ENCODE peak calls at places on chromosomes 12 and 14, in six cellular contexts. One of them, this sample, is unnamed.

GRCh38 chr14:68624541-68625220 is 168.2 kb downstream of the ZFP36L1 start:
- DNase-seq in uterus: no peak
- DNase-seq in testis: no peak
- DNase-seq in prostate gland: no peak
- DNase-seq in esophagus muscularis mucosa: peak
- DNase-seq in upper lobe of left lung: no peak
- DNase-seq in this sample: no peak

GRCh38 chr12:52235001-52235760 is 2.1 kb downstream of the KRT7 start:
- DNase-seq in uterus: no peak
- DNase-seq in testis: no peak
- DNase-seq in prostate gland: no peak
- DNase-seq in esophagus muscularis mucosa: no peak
- DNase-seq in upper lobe of left lung: peak
- DNase-seq in this sample: peak

GRCh38 chr14:58060898-58061297 is 91.1 kb downstream of the ARMH4 start:
- DNase-seq in uterus: no peak
- DNase-seq in testis: no peak
- DNase-seq in prostate gland: no peak
- DNase-seq in esophagus muscularis mucosa: no peak
- DNase-seq in upper lobe of left lung: no peak
- DNase-seq in this sample: no peak

GRCh38 chr12:76738824-76739579 is 24.9 kb upstream of the ZDHHC17 start:
- DNase-seq in uterus: no peak
- DNase-seq in testis: no peak
- DNase-seq in prostate gland: no peak
- DNase-seq in esophagus muscularis mucosa: no peak
- DNase-seq in upper lobe of left lung: no peak
- DNase-seq in this sample: no peak

GRCh38 chr14:70317969-70318634 is 41.4 kb downstream of the COX16 start:
- DNase-seq in uterus: no peak
- DNase-seq in testis: peak
- DNase-seq in prostate gland: no peak
- DNase-seq in esophagus muscularis mucosa: no peak
- DNase-seq in upper lobe of left lung: no peak
- DNase-seq in this sample: no peak

GRCh38 chr12:104623920-104624319 is 167.2 kb downstream of the CHST11 start:
- DNase-seq in uterus: no peak
- DNase-seq in testis: no peak
- DNase-seq in prostate gland: no peak
- DNase-seq in esophagus muscularis mucosa: no peak
- DNase-seq in upper lobe of left lung: no peak
- DNase-seq in this sample: no peak

GRCh38 chr12:6959376-6960290 is 8.5 kb downstream of the PTPN6 start:
- DNase-seq in uterus: no peak
- DNase-seq in testis: no peak
- DNase-seq in prostate gland: no peak
- DNase-seq in esophagus muscularis mucosa: no peak
- DNase-seq in upper lobe of left lung: no peak
- DNase-seq in this sample: peak

GRCh38 chr12:132376464-132376830 is 47.1 kb upstream of the GALNT9 start:
- DNase-seq in uterus: no peak
- DNase-seq in testis: no peak
- DNase-seq in prostate gland: no peak
- DNase-seq in esophagus muscularis mucosa: no peak
- DNase-seq in upper lobe of left lung: no peak
- DNase-seq in this sample: peak

GRCh38 chr14:68268719-68269118 is 449.1 kb downstream of the RAD51B start:
- DNase-seq in uterus: no peak
- DNase-seq in testis: no peak
- DNase-seq in prostate gland: no peak
- DNase-seq in esophagus muscularis mucosa: no peak
- DNase-seq in upper lobe of left lung: no peak
- DNase-seq in this sample: no peak

GRCh38 chr12:77571768-77572167 is 258.9 kb upstream of the NAV3 start:
- DNase-seq in uterus: no peak
- DNase-seq in testis: no peak
- DNase-seq in prostate gland: no peak
- DNase-seq in esophagus muscularis mucosa: no peak
- DNase-seq in upper lobe of left lung: no peak
- DNase-seq in this sample: no peak

GRCh38 chr14:89279649-89280232 is 137.3 kb downstream of the FOXN3 start:
- DNase-seq in uterus: no peak
- DNase-seq in testis: no peak
- DNase-seq in prostate gland: no peak
- DNase-seq in esophagus muscularis mucosa: no peak
- DNase-seq in upper lobe of left lung: no peak
- DNase-seq in this sample: no peak

GRCh38 chr14:68470361-68470760 is 322.5 kb downstream of the ZFP36L1 start:
- DNase-seq in uterus: no peak
- DNase-seq in testis: no peak
- DNase-seq in prostate gland: no peak
- DNase-seq in esophagus muscularis mucosa: peak
- DNase-seq in upper lobe of left lung: no peak
- DNase-seq in this sample: no peak

GRCh38 chr12:15978431-15978950 is 67.4 kb downstream of the DERA start:
- DNase-seq in uterus: no peak
- DNase-seq in testis: no peak
- DNase-seq in prostate gland: no peak
- DNase-seq in esophagus muscularis mucosa: no peak
- DNase-seq in upper lobe of left lung: no peak
- DNase-seq in this sample: no peak

GRCh38 chr14:57692671-57693070 is 173.2 kb downstream of the SLC35F4 start:
- DNase-seq in uterus: no peak
- DNase-seq in testis: no peak
- DNase-seq in prostate gland: no peak
- DNase-seq in esophagus muscularis mucosa: no peak
- DNase-seq in upper lobe of left lung: no peak
- DNase-seq in this sample: no peak

GRCh38 chr14:30610719-30611388 is 11.3 kb upstream of the SCFD1 start:
- DNase-seq in uterus: peak
- DNase-seq in testis: no peak
- DNase-seq in prostate gland: peak
- DNase-seq in esophagus muscularis mucosa: no peak
- DNase-seq in upper lobe of left lung: peak
- DNase-seq in this sample: peak

GRCh38 chr12:5546616-5547015 is 114.7 kb downstream of the NTF3 start:
- DNase-seq in uterus: no peak
- DNase-seq in testis: no peak
- DNase-seq in prostate gland: no peak
- DNase-seq in esophagus muscularis mucosa: peak
- DNase-seq in upper lobe of left lung: no peak
- DNase-seq in this sample: no peak

GRCh38 chr14:100748944-100749343 is 22.3 kb downstream of the DLK1 start:
- DNase-seq in uterus: no peak
- DNase-seq in testis: no peak
- DNase-seq in prostate gland: no peak
- DNase-seq in esophagus muscularis mucosa: no peak
- DNase-seq in upper lobe of left lung: peak
- DNase-seq in this sample: peak

GRCh38 chr12:98238513-98238912 is 276.9 kb upstream of the TMPO start:
- DNase-seq in uterus: peak
- DNase-seq in testis: no peak
- DNase-seq in prostate gland: no peak
- DNase-seq in esophagus muscularis mucosa: no peak
- DNase-seq in upper lobe of left lung: no peak
- DNase-seq in this sample: no peak

GRCh38 chr14:25537846-25538455 is 488.0 kb upstream of the STXBP6 start:
- DNase-seq in uterus: no peak
- DNase-seq in testis: peak
- DNase-seq in prostate gland: peak
- DNase-seq in esophagus muscularis mucosa: no peak
- DNase-seq in upper lobe of left lung: no peak
- DNase-seq in this sample: no peak

GRCh38 chr12:67096533-67097318 is 172.4 kb upstream of the CAND1 start:
- DNase-seq in uterus: no peak
- DNase-seq in testis: no peak
- DNase-seq in prostate gland: no peak
- DNase-seq in esophagus muscularis mucosa: no peak
- DNase-seq in upper lobe of left lung: no peak
- DNase-seq in this sample: no peak

GRCh38 chr12:110694330-110694891 is 5.5 kb upstream of the HVCN1 start:
- DNase-seq in uterus: no peak
- DNase-seq in testis: no peak
- DNase-seq in prostate gland: no peak
- DNase-seq in esophagus muscularis mucosa: no peak
- DNase-seq in upper lobe of left lung: peak
- DNase-seq in this sample: peak

GRCh38 chr12:71216725-71217579 is 59.2 kb upstream of the TSPAN8 start:
- DNase-seq in uterus: no peak
- DNase-seq in testis: peak
- DNase-seq in prostate gland: peak
- DNase-seq in esophagus muscularis mucosa: no peak
- DNase-seq in upper lobe of left lung: peak
- DNase-seq in this sample: no peak

GRCh38 chr12:124088232-124088907 is 115.4 kb downstream of the ZNF664 start:
- DNase-seq in uterus: no peak
- DNase-seq in testis: no peak
- DNase-seq in prostate gland: no peak
- DNase-seq in esophagus muscularis mucosa: no peak
- DNase-seq in upper lobe of left lung: no peak
- DNase-seq in this sample: no peak

GRCh38 chr12:96786808-96787207 is 120.2 kb upstream of the NEDD1 start:
- DNase-seq in uterus: no peak
- DNase-seq in testis: no peak
- DNase-seq in prostate gland: no peak
- DNase-seq in esophagus muscularis mucosa: no peak
- DNase-seq in upper lobe of left lung: no peak
- DNase-seq in this sample: no peak

DNA sequence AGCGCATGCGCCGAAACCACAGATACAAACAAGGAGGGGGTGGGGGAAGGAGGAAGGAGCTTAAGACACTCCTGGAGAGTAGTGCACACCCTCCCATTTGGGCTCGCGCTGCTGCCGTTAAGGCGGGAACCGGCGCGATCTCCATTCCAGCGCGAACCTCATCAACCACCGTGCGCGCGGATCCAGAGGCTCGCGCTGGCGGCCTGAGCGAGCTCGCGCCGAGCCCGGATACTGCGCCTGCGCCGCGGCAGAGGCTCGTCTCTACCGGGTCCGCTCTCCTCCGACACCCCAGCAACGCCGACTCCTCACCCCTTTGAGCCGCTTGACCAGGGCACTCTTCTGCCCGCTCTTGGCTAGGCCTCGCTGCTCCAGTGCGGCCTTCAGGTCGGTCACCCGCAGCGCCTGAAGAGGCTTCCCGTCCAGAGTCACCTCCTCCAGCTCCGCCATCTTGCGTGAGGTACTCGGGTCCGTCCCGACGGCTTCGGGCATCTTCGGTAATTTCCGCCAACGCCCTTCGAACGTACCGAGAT is at the start of gene ACIN1:
- DNase-seq in uterus: no peak
- DNase-seq in testis: peak
- DNase-seq in prostate gland: peak
- DNase-seq in esophagus muscularis mucosa: peak
- DNase-seq in upper lobe of left lung: peak
- DNase-seq in this sample: peak
- TF ChIP-seq POLR2A in uterus: peak
- TF ChIP-seq POLR2A in testis: no peak
- TF ChIP-seq POLR2A in prostate gland: peak
- TF ChIP-seq POLR2A in esophagus muscularis mucosa: peak
- TF ChIP-seq POLR2A in upper lobe of left lung: peak
- TF ChIP-seq POLR2A in this sample: peak

GRCh38 chr14:74627071-74627470 is 15.0 kb upstream of the LTBP2 start:
- DNase-seq in uterus: no peak
- DNase-seq in testis: no peak
- DNase-seq in prostate gland: no peak
- DNase-seq in esophagus muscularis mucosa: no peak
- DNase-seq in upper lobe of left lung: no peak
- DNase-seq in this sample: no peak
- H3K27ac ChIP-seq in uterus: no peak
- H3K27ac ChIP-seq in testis: no peak
- H3K27ac ChIP-seq in prostate gland: no peak
- H3K27ac ChIP-seq in esophagus muscularis mucosa: no peak
- H3K27ac ChIP-seq in upper lobe of left lung: no peak
- H3K27ac ChIP-seq in this sample: no peak

GRCh38 chr12:105754313-105754712 is 384.4 kb downstream of the NUAK1 start:
- DNase-seq in uterus: no peak
- DNase-seq in testis: no peak
- DNase-seq in prostate gland: no peak
- DNase-seq in esophagus muscularis mucosa: no peak
- DNase-seq in upper lobe of left lung: no peak
- DNase-seq in this sample: no peak

GRCh38 chr12:105764216-105764835 is 374.4 kb downstream of the NUAK1 start:
- DNase-seq in uterus: no peak
- DNase-seq in testis: no peak
- DNase-seq in prostate gland: no peak
- DNase-seq in esophagus muscularis mucosa: no peak
- DNase-seq in upper lobe of left lung: no peak
- DNase-seq in this sample: no peak

GRCh38 chr12:105761075-105761474 is 377.7 kb downstream of the NUAK1 start:
- DNase-seq in uterus: no peak
- DNase-seq in testis: no peak
- DNase-seq in prostate gland: no peak
- DNase-seq in esophagus muscularis mucosa: no peak
- DNase-seq in upper lobe of left lung: no peak
- DNase-seq in this sample: no peak

DNA sequence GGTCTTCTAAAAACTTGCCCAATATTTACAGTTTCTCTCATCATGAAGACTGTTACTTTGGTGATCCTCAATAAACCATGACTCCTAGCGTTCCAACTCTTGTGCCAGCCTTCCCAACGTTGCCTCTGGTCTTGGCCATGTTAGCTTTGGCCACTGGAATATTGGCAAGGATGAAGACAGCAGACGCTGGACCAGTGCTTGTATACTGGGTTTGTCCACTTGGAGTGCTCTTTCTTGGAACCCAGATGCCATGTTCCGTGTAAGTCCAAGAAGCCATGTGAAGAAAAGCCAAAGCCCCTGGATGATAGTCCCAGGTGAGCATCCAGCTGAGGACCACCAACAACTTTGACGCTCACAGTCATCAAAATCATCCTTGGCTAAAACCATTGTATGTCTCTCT is 379.6 kb downstream of the NUAK1 start:
- DNase-seq in uterus: no peak
- DNase-seq in testis: no peak
- DNase-seq in prostate gland: no peak
- DNase-seq in esophagus muscularis mucosa: no peak
- DNase-seq in upper lobe of left lung: no peak
- DNase-seq in this sample: no peak
- TF ChIP-seq CTCF in uterus: no peak
- TF ChIP-seq CTCF in testis: no peak
- TF ChIP-seq CTCF in prostate gland: no peak
- TF ChIP-seq CTCF in esophagus muscularis mucosa: no peak
- TF ChIP-seq CTCF in upper lobe of left lung: no peak
- TF ChIP-seq CTCF in this sample: no peak

DNA sequence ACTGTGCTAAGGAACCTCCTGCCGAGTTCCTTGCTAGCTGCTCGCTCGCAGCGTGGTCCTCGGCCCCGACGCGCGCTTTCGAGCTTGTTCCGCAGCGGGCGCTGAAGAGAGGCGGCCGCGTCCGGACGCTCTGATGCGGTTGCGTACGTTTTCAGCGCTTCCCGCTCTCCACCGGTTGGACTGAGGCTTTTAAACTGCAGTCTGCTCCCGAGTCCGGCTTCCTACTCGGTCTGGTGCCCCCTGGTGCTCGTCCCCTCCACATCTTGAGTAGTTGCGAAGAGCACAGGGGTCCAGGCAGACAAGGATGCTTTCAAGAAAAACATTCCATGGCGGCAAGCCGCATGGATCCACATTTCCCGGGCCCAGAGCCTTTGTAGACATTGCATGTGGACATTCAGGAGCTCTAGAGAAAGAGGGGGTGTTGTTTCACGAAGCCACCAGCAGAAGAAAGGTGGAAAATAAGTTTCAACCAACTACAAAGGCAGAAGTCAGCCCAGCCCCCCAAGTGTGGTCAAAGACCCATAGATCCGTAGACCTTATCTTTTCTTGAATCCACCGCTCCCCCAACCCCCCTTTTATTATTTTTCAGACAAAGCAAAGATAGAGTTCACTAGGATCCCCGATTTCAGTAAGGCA is 1.1 kb upstream of the WNK1 start:
- DNase-seq in uterus: peak
- DNase-seq in testis: peak
- DNase-seq in prostate gland: peak
- DNase-seq in esophagus muscularis mucosa: peak
- DNase-seq in upper lobe of left lung: peak
- DNase-seq in this sample: peak
- TF ChIP-seq POLR2A in uterus: peak
- TF ChIP-seq POLR2A in testis: no peak
- TF ChIP-seq POLR2A in prostate gland: peak
- TF ChIP-seq POLR2A in esophagus muscularis mucosa: peak
- TF ChIP-seq POLR2A in upper lobe of left lung: no peak
- TF ChIP-seq POLR2A in this sample: no peak

This sample was measured in sigmoid colon.